ENCODE peak calls at places on chromosomes 3 and 15, in ten cellular contexts. I, N, F, R, D, Z, U, E, P and Y are unnamed samples.

GRCh38 chr15:29090617-29091466 is 178.8 kb downstream of the NSMCE3 start:
- DNase-seq in I (peak), N (peak), F (peak), R (peak), D (peak), Z (no peak), U (peak), E (peak), P (peak), Y (no peak)

GRCh38 chr15:39591896-39592315 is 11.0 kb downstream of the THBS1 start:
- DNase-seq in I (no peak), N (no peak), F (no peak), R (no peak), D (no peak), Z (no peak), U (no peak), E (peak), P (no peak), Y (no peak)

GRCh38 chr3:69343875-69344274 is 42.0 kb downstream of the FRMD4B start:
- DNase-seq in I (no peak), N (no peak), F (no peak), R (no peak), D (no peak), Z (no peak), U (no peak), E (no peak), P (no peak), Y (no peak)

GRCh38 chr15:46077220-46077619 is 442.4 kb downstream of the SQOR start:
- DNase-seq in I (no peak), N (no peak), F (no peak), R (no peak), D (no peak), Z (no peak), U (peak), E (no peak), P (no peak), Y (no peak)

GRCh38 chr3:113088616-113089015 is 97.8 kb downstream of the GTPBP8 start:
- DNase-seq in I (no peak), N (no peak), F (no peak), R (no peak), D (no peak), Z (no peak), U (no peak), E (peak), P (no peak), Y (no peak)

GRCh38 chr3:117512975-117513374 is 803.4 kb downstream of the TUSC7 start:
- DNase-seq in I (no peak), N (no peak), F (no peak), R (no peak), D (no peak), Z (no peak), U (no peak), E (peak), P (peak), Y (no peak)

GRCh38 chr3:87228316-87228715 is 1.2 kb downstream of the CHMP2B start:
- DNase-seq in I (no peak), N (no peak), F (no peak), R (peak), D (no peak), Z (no peak), U (no peak), E (peak), P (peak), Y (no peak)

GRCh38 chr3:191762323-191762960 is 301.5 kb downstream of the PYDC2 start:
- DNase-seq in I (no peak), N (no peak), F (no peak), R (peak), D (no peak), Z (no peak), U (no peak), E (peak), P (no peak), Y (no peak)

GRCh38 chr15:80308002-80308401 is 56.0 kb upstream of the CTXND1 start:
- DNase-seq in I (no peak), N (no peak), F (no peak), R (no peak), D (no peak), Z (no peak), U (no peak), E (no peak), P (no peak), Y (no peak)

GRCh38 chr15:45429974-45430792 is 51.8 kb upstream of the GATM start:
- DNase-seq in I (peak), N (peak), F (peak), R (peak), D (peak), Z (peak), U (peak), E (peak), P (peak), Y (no peak)

GRCh38 chr15:40100133-40100946 is 8.3 kb downstream of the BMF start:
- DNase-seq in I (no peak), N (no peak), F (no peak), R (no peak), D (no peak), Z (no peak), U (peak), E (peak), P (no peak), Y (no peak)

GRCh38 chr3:10244004-10244403 is 4.3 kb upstream of the TATDN2 start:
- DNase-seq in I (no peak), N (no peak), F (no peak), R (no peak), D (no peak), Z (no peak), U (no peak), E (no peak), P (no peak), Y (no peak)

GRCh38 chr3:160412477-160412876 is 13.0 kb downstream of the SMC4 start:
- DNase-seq in I (no peak), N (no peak), F (no peak), R (no peak), D (no peak), Z (no peak), U (no peak), E (no peak), P (no peak), Y (no peak)